ENCODE peak calls at places on chromosomes 2 and 18, in four cellular contexts. One of them, this sample, is unnamed.

GRCh38 chr18:6781846-6782245 is 52.3 kb downstream of the ARHGAP28 start:
- DNase-seq in activated CD4-positive, alpha-beta T cell treated with anti-CD3 and anti-CD28 coated beads, Interleukin-2, amount 10 ng/mL, durations not matched to agents 7 days and 5 days: no peak
- DNase-seq in PC-3: peak; percentile 90
- DNase-seq in ovary: no peak
- DNase-seq in this sample: peak; percentile 10

GRCh38 chr2:174759381-174760064 is 4.7 kb downstream of the CHRNA1 start:
- DNase-seq in activated CD4-positive, alpha-beta T cell treated with anti-CD3 and anti-CD28 coated beads, Interleukin-2, amount 10 ng/mL, durations not matched to agents 7 days and 5 days: no peak
- DNase-seq in PC-3: no peak
- DNase-seq in ovary: no peak
- DNase-seq in this sample: no peak

GRCh38 chr18:54880706-54881105 is 52.4 kb downstream of the RAB27B start:
- DNase-seq in activated CD4-positive, alpha-beta T cell treated with anti-CD3 and anti-CD28 coated beads, Interleukin-2, amount 10 ng/mL, durations not matched to agents 7 days and 5 days: no peak
- DNase-seq in PC-3: peak; percentile 69
- DNase-seq in ovary: no peak
- DNase-seq in this sample: no peak

GRCh38 chr2:235238537-235238936 is 255.3 kb upstream of the AGAP1 start:
- DNase-seq in activated CD4-positive, alpha-beta T cell treated with anti-CD3 and anti-CD28 coated beads, Interleukin-2, amount 10 ng/mL, durations not matched to agents 7 days and 5 days: no peak
- DNase-seq in PC-3: peak; percentile 10
- DNase-seq in ovary: peak; percentile 82
- DNase-seq in this sample: no peak

GRCh38 chr2:160137457-160137856 is 62.6 kb downstream of the ITGB6 start:
- DNase-seq in activated CD4-positive, alpha-beta T cell treated with anti-CD3 and anti-CD28 coated beads, Interleukin-2, amount 10 ng/mL, durations not matched to agents 7 days and 5 days: no peak
- DNase-seq in PC-3: no peak
- DNase-seq in ovary: no peak
- DNase-seq in this sample: no peak

GRCh38 chr2:56102866-56103265 is 80.9 kb upstream of the CCDC85A start:
- DNase-seq in activated CD4-positive, alpha-beta T cell treated with anti-CD3 and anti-CD28 coated beads, Interleukin-2, amount 10 ng/mL, durations not matched to agents 7 days and 5 days: no peak
- DNase-seq in PC-3: peak; percentile 7
- DNase-seq in ovary: no peak
- DNase-seq in this sample: no peak

GRCh38 chr2:9086465-9086864 is 83.0 kb upstream of the MBOAT2 start:
- DNase-seq in activated CD4-positive, alpha-beta T cell treated with anti-CD3 and anti-CD28 coated beads, Interleukin-2, amount 10 ng/mL, durations not matched to agents 7 days and 5 days: no peak
- DNase-seq in PC-3: no peak
- DNase-seq in ovary: no peak
- DNase-seq in this sample: no peak

GRCh38 chr2:241689306-241689705 is 2.7 kb upstream of the DTYMK start:
- DNase-seq in activated CD4-positive, alpha-beta T cell treated with anti-CD3 and anti-CD28 coated beads, Interleukin-2, amount 10 ng/mL, durations not matched to agents 7 days and 5 days: peak; percentile 74
- DNase-seq in PC-3: no peak
- DNase-seq in ovary: no peak
- DNase-seq in this sample: no peak

GRCh38 chr2:193695367-193695766 is 1500.6 kb upstream of the TMEFF2 start:
- DNase-seq in activated CD4-positive, alpha-beta T cell treated with anti-CD3 and anti-CD28 coated beads, Interleukin-2, amount 10 ng/mL, durations not matched to agents 7 days and 5 days: no peak
- DNase-seq in PC-3: peak; percentile 56
- DNase-seq in ovary: no peak
- DNase-seq in this sample: no peak

GRCh38 chr18:23551978-23552377 is 34.3 kb downstream of the NPC1 start:
- DNase-seq in activated CD4-positive, alpha-beta T cell treated with anti-CD3 and anti-CD28 coated beads, Interleukin-2, amount 10 ng/mL, durations not matched to agents 7 days and 5 days: no peak
- DNase-seq in PC-3: no peak
- DNase-seq in ovary: no peak
- DNase-seq in this sample: no peak

GRCh38 chr18:41128126-41128525 is 826.9 kb upstream of the PIK3C3 start:
- DNase-seq in activated CD4-positive, alpha-beta T cell treated with anti-CD3 and anti-CD28 coated beads, Interleukin-2, amount 10 ng/mL, durations not matched to agents 7 days and 5 days: no peak
- DNase-seq in PC-3: no peak
- DNase-seq in ovary: no peak
- DNase-seq in this sample: no peak

GRCh38 chr2:64599469-64599868 is 54.2 kb downstream of the SERTAD2 start:
- DNase-seq in activated CD4-positive, alpha-beta T cell treated with anti-CD3 and anti-CD28 coated beads, Interleukin-2, amount 10 ng/mL, durations not matched to agents 7 days and 5 days: no peak
- DNase-seq in PC-3: peak; percentile 54
- DNase-seq in ovary: no peak
- DNase-seq in this sample: no peak

GRCh38 chr18:46283895-46284295 is 179.7 kb downstream of the HAUS1 start:
- DNase-seq in activated CD4-positive, alpha-beta T cell treated with anti-CD3 and anti-CD28 coated beads, Interleukin-2, amount 10 ng/mL, durations not matched to agents 7 days and 5 days: no peak
- DNase-seq in PC-3: no peak
- DNase-seq in ovary: no peak
- DNase-seq in this sample: no peak

GRCh38 chr18:48109961-48110493 is 179.6 kb upstream of the SMAD2 start:
- DNase-seq in activated CD4-positive, alpha-beta T cell treated with anti-CD3 and anti-CD28 coated beads, Interleukin-2, amount 10 ng/mL, durations not matched to agents 7 days and 5 days: no peak
- DNase-seq in PC-3: peak; percentile 6
- DNase-seq in ovary: no peak
- DNase-seq in this sample: no peak

GRCh38 chr2:73494031-73494430 is 108.4 kb downstream of the ALMS1 start:
- DNase-seq in activated CD4-positive, alpha-beta T cell treated with anti-CD3 and anti-CD28 coated beads, Interleukin-2, amount 10 ng/mL, durations not matched to agents 7 days and 5 days: no peak
- DNase-seq in PC-3: peak; percentile 34
- DNase-seq in ovary: no peak
- DNase-seq in this sample: peak; percentile 20

GRCh38 chr2:229417906-229418305 is 146.8 kb upstream of the PID1 start:
- DNase-seq in activated CD4-positive, alpha-beta T cell treated with anti-CD3 and anti-CD28 coated beads, Interleukin-2, amount 10 ng/mL, durations not matched to agents 7 days and 5 days: no peak
- DNase-seq in PC-3: no peak
- DNase-seq in ovary: no peak
- DNase-seq in this sample: no peak

GRCh38 chr2:15754703-15755099 is 163.0 kb downstream of the DDX1 start:
- DNase-seq in activated CD4-positive, alpha-beta T cell treated with anti-CD3 and anti-CD28 coated beads, Interleukin-2, amount 10 ng/mL, durations not matched to agents 7 days and 5 days: no peak
- DNase-seq in PC-3: no peak
- DNase-seq in ovary: no peak
- DNase-seq in this sample: no peak

GRCh38 chr18:3451989-3452749 is 2.2 kb downstream of the TGIF1 start:
- DNase-seq in activated CD4-positive, alpha-beta T cell treated with anti-CD3 and anti-CD28 coated beads, Interleukin-2, amount 10 ng/mL, durations not matched to agents 7 days and 5 days: peak; percentile 39
- DNase-seq in PC-3: peak; percentile 60
- DNase-seq in ovary: peak; percentile 74
- DNase-seq in this sample: no peak

GRCh38 chr2:177606636-177607035 is 214.1 kb downstream of the AGPS start:
- DNase-seq in activated CD4-positive, alpha-beta T cell treated with anti-CD3 and anti-CD28 coated beads, Interleukin-2, amount 10 ng/mL, durations not matched to agents 7 days and 5 days: no peak
- DNase-seq in PC-3: no peak
- DNase-seq in ovary: no peak
- DNase-seq in this sample: no peak

GRCh38 chr18:69980509-69980908 is 32.8 kb upstream of the CD226 start:
- DNase-seq in activated CD4-positive, alpha-beta T cell treated with anti-CD3 and anti-CD28 coated beads, Interleukin-2, amount 10 ng/mL, durations not matched to agents 7 days and 5 days: no peak
- DNase-seq in PC-3: no peak
- DNase-seq in ovary: no peak
- DNase-seq in this sample: no peak

GRCh38 chr2:229852565-229852964 is 69.2 kb downstream of the TRIP12 start:
- DNase-seq in activated CD4-positive, alpha-beta T cell treated with anti-CD3 and anti-CD28 coated beads, Interleukin-2, amount 10 ng/mL, durations not matched to agents 7 days and 5 days: peak; percentile 55
- DNase-seq in PC-3: peak; percentile 26
- DNase-seq in ovary: no peak
- DNase-seq in this sample: no peak

GRCh38 chr2:224938670-224939309 is 103.5 kb downstream of the DOCK10 start:
- DNase-seq in activated CD4-positive, alpha-beta T cell treated with anti-CD3 and anti-CD28 coated beads, Interleukin-2, amount 10 ng/mL, durations not matched to agents 7 days and 5 days: no peak
- DNase-seq in PC-3: no peak
- DNase-seq in ovary: no peak
- DNase-seq in this sample: no peak

GRCh38 chr2:165239826-165240618 is 808 bp downstream of the SCN2A start:
- DNase-seq in activated CD4-positive, alpha-beta T cell treated with anti-CD3 and anti-CD28 coated beads, Interleukin-2, amount 10 ng/mL, durations not matched to agents 7 days and 5 days: no peak
- DNase-seq in PC-3: no peak
- DNase-seq in ovary: no peak
- DNase-seq in this sample: no peak

This sample was measured in H54.